ENCODE peak calls at places on chromosomes 2 and 18, in eight cellular contexts. W is iris pigment epithelial cell, Q is pancreas, Y is HEK293T, Z is NCI-H1105, I is right cardiac atrium, R is nephron progenitor cell, G is T-helper 1 cell. B is an unnamed sample.

GRCh38 chr18:8116346-8117007 is 492.8 kb upstream of the RAB12 start:
- DNase-seq in R (no peak), I (no peak), W (peak), Q (no peak), G (no peak), Z (no peak), Y (no peak), B (no peak)

GRCh38 chr2:25301453-25302352 is 40.0 kb downstream of the DNMT3A start:
- DNase-seq in Z (no peak), R (no peak), I (peak), W (peak), G (peak), Q (no peak), Y (no peak), B (no peak)

GRCh38 chr18:1914489-1914888 is 656.8 kb downstream of the METTL4 start:
- DNase-seq in Y (peak), G (no peak), R (no peak), Z (no peak), I (no peak), W (peak), Q (no peak), B (peak)

GRCh38 chr2:176120369-176121307 is 1.9 kb upstream of the HOXD9 start:
- DNase-seq in Q (no peak), Y (no peak), W (no peak), I (no peak), G (no peak), R (no peak), Z (no peak), B (no peak)

GRCh38 chr2:136057802-136058140 is 60.2 kb downstream of the CXCR4 start:
- DNase-seq in Z (no peak), R (no peak), W (no peak), Q (no peak), G (no peak), I (no peak), Y (no peak), B (no peak)

GRCh38 chr18:57619881-57620280 is 1.8 kb downstream of the NARS1 start:
- DNase-seq in G (no peak), R (no peak), Q (no peak), Z (no peak), I (no peak), Y (no peak), W (no peak), B (no peak)

GRCh38 chr2:217325251-217325650 is 465.4 kb upstream of the TNP1 start:
- DNase-seq in W (no peak), G (no peak), Y (no peak), Q (no peak), I (no peak), R (no peak), Z (peak), B (no peak)

GRCh38 chr2:35973132-35973736 is 382.3 kb upstream of the CRIM1 start:
- DNase-seq in R (no peak), W (peak), Z (no peak), I (no peak), Q (no peak), Y (peak), G (peak), B (no peak)

GRCh38 chr2:176385838-176386237 is 116.6 kb downstream of the MTX2 start:
- DNase-seq in I (no peak), Y (peak), W (no peak), Z (no peak), R (no peak), Q (no peak), G (no peak), B (peak)

GRCh38 chr2:234240917-234241316 is 190.4 kb downstream of the SPP2 start:
- DNase-seq in I (no peak), R (no peak), Q (no peak), G (no peak), Z (no peak), Y (no peak), W (peak), B (no peak)

GRCh38 chr2:8224679-8225181 is 457.1 kb upstream of the ID2 start:
- DNase-seq in R (no peak), Q (no peak), Z (no peak), Y (no peak), G (no peak), W (no peak), I (no peak), B (no peak)

GRCh38 chr2:36450466-36451196 is 95.1 kb downstream of the CRIM1 start:
- DNase-seq in G (no peak), W (peak), Q (no peak), I (no peak), Y (no peak), Z (no peak), R (no peak), B (no peak)

GRCh38 chr2:200308001-200308400 is 1.5 kb downstream of the SPATS2L start:
- DNase-seq in I (no peak), W (peak), G (no peak), Z (no peak), Q (no peak), R (no peak), Y (no peak), B (no peak)

GRCh38 chr18:48324651-48325050 is 84.5 kb downstream of the ZBTB7C start:
- DNase-seq in G (no peak), Y (no peak), R (no peak), I (no peak), Z (no peak), W (no peak), Q (no peak), B (no peak)

GRCh38 chr2:85790499-85790898 is 36.7 kb downstream of the ATOH8 start:
- DNase-seq in Q (no peak), G (no peak), Y (no peak), I (no peak), Z (no peak), W (no peak), R (no peak), B (no peak)

GRCh38 chr18:63752661-63753060 is 22.6 kb upstream of the SERPINB7 start:
- DNase-seq in Q (no peak), I (no peak), R (no peak), Z (no peak), G (no peak), W (no peak), Y (no peak), B (no peak)

GRCh38 chr18:57666818-57667497 is 45.3 kb upstream of the NARS1 start:
- DNase-seq in Z (no peak), I (no peak), R (no peak), W (peak), Y (no peak), G (no peak), Q (no peak), B (no peak)

GRCh38 chr18:24362757-24363156 is 34.9 kb downstream of the OSBPL1A start:
- DNase-seq in Z (no peak), R (no peak), Q (no peak), Y (no peak), I (no peak), W (no peak), G (no peak), B (no peak)